ENCODE peak calls at places on chromosomes 11 and 22, in five cellular contexts. N, O, K, U and G are unnamed samples.

GRCh38 chr22:27719535-27720227 is 81.9 kb downstream of the MN1 start:
- DNase-seq in N (no peak), K (peak; percentile 9), U (no peak), O (peak; percentile 59), G (peak; percentile 72)

GRCh38 chr11:62398011-62398994 is 20.5 kb upstream of the SCGB1A1 start:
- DNase-seq in O (peak; percentile 3), N (no peak), U (no peak), K (no peak), G (no peak)

GRCh38 chr22:18023509-18024275 is 669 bp downstream of the MICAL3 start:
- DNase-seq in K (peak; percentile 80), N (peak; percentile 24), U (peak; percentile 3), O (peak; percentile 87), G (no peak)

GRCh38 chr11:132862918-132863317 is 669.4 kb downstream of the OPCML start:
- DNase-seq in U (no peak), N (no peak), K (no peak), O (no peak), G (no peak)

GRCh38 chr22:39229075-39229474 is 15.7 kb downstream of the PDGFB start:
- DNase-seq in O (no peak), N (no peak), K (no peak), U (no peak), G (no peak)

GRCh38 chr11:18727499-18728236 is 1.7 kb upstream of the IGSF22 start:
- DNase-seq in N (peak; percentile 17), K (peak; percentile 30), O (peak; percentile 76), U (no peak), G (no peak)

GRCh38 chr11:74636633-74637184 is 44.3 kb downstream of the POLD3 start:
- DNase-seq in N (no peak), U (no peak), O (no peak), K (no peak), G (no peak)

GRCh38 chr11:1346669-1347390 is 37.4 kb upstream of the TOLLIP start:
- DNase-seq in U (no peak), K (no peak), N (no peak), O (no peak), G (no peak)

GRCh38 chr11:74926304-74927030 is 22.4 kb downstream of the XRRA1 start:
- DNase-seq in O (no peak), K (no peak), N (no peak), U (peak; percentile 37), G (no peak)